ENCODE peak calls at places on chromosomes 16 and 17, in six cellular contexts. S is GM12891, D is HepG2, Z is GM12878, O is K562, B is H1. L is an unnamed sample.

GRCh38 chr16:67022531-67023214 is 6.3 kb upstream of the CBFB start:
- DNase-seq in S (no peak), D (no peak), Z (no peak), O (no peak), B (no peak), L (no peak)

GRCh38 chr16:75566889-75567255 is 693 bp downstream of the GABARAPL2 start:
- DNase-seq in S (no peak), D (no peak), Z (no peak), O (peak; percentile 51), B (peak; percentile 57), L (no peak)

GRCh38 chr16:86597880-86598606 is 19.7 kb downstream of the FOXL1 start:
- DNase-seq in S (no peak), D (no peak), Z (no peak), O (peak; percentile 37), B (no peak), L (no peak)

GRCh38 chr17:50428831-50429424 is 2.9 kb downstream of the ACSF2 start:
- DNase-seq in S (no peak), D (peak; percentile 100), Z (no peak), O (no peak), B (no peak), L (no peak)

GRCh38 chr16:84207869-84208268 is 16.9 kb downstream of the ADAD2 start:
- DNase-seq in S (no peak), D (no peak), Z (no peak), O (no peak), B (no peak), L (no peak)

GRCh38 chr17:81396722-81397313 is 1.6 kb downstream of the BAHCC1 start:
- DNase-seq in S (no peak), D (no peak), Z (no peak), O (no peak), B (peak; percentile 85), L (no peak)

GRCh38 chr17:57419940-57420522 is 163.7 kb downstream of the MSI2 start:
- DNase-seq in S (no peak), D (no peak), Z (no peak), O (no peak), B (no peak), L (no peak)

GRCh38 chr17:37513711-37514110 is 24.0 kb downstream of the DUSP14 start:
- DNase-seq in S (no peak), D (no peak), Z (no peak), O (no peak), B (no peak), L (no peak)

GRCh38 chr16:77585379-77585778 is 136.9 kb upstream of the NUDT7 start:
- DNase-seq in S (no peak), D (no peak), Z (no peak), O (no peak), B (no peak), L (no peak)

GRCh38 chr17:14372905-14373559 is 72.2 kb downstream of the HS3ST3B1 start:
- DNase-seq in S (no peak), D (peak; percentile 99), Z (no peak), O (peak; percentile 7), B (peak; percentile 50), L (no peak)

GRCh38 chr17:37774508-37774907 is 29.6 kb upstream of the HNF1B start:
- DNase-seq in S (peak; percentile 35), D (no peak), Z (peak; percentile 91), O (no peak), B (no peak), L (peak; percentile 46)

GRCh38 chr17:35241520-35241919 is 1.4 kb upstream of the SLFN5 start:
- DNase-seq in S (no peak), D (no peak), Z (no peak), O (no peak), B (no peak), L (no peak)

GRCh38 chr17:48134912-48135480 is 27.4 kb downstream of the SNX11 start:
- DNase-seq in S (no peak), D (no peak), Z (no peak), O (no peak), B (no peak), L (no peak)

GRCh38 chr17:45742251-45742650 is 41.9 kb upstream of the CRHR1 start:
- DNase-seq in S (no peak), D (no peak), Z (no peak), O (no peak), B (no peak), L (no peak)

GRCh38 chr16:72094266-72094610 is 591 bp downstream of the DHX38 start:
- DNase-seq in S (no peak), D (no peak), Z (no peak), O (peak; percentile 33), B (no peak), L (no peak)

GRCh38 chr16:69567031-69567680 is 1.4 kb downstream of the NFAT5 start:
- DNase-seq in S (no peak), D (peak; percentile 55), Z (no peak), O (no peak), B (no peak), L (no peak)

GRCh38 chr17:22142091-22142490 is 449.8 kb downstream of the KCNJ18 start:
- DNase-seq in S (no peak), D (no peak), Z (no peak), O (no peak), B (no peak), L (no peak)

GRCh38 chr16:79609861-79610260 is 9.3 kb upstream of the MAF start:
- DNase-seq in S (no peak), D (no peak), Z (no peak), O (no peak), B (no peak), L (no peak)

GRCh38 chr17:146983-147761 is 9.8 kb downstream of the SCGB1C2 start:
- DNase-seq in S (no peak), D (no peak), Z (no peak), O (no peak), B (peak; percentile 34), L (no peak)

DNA sequence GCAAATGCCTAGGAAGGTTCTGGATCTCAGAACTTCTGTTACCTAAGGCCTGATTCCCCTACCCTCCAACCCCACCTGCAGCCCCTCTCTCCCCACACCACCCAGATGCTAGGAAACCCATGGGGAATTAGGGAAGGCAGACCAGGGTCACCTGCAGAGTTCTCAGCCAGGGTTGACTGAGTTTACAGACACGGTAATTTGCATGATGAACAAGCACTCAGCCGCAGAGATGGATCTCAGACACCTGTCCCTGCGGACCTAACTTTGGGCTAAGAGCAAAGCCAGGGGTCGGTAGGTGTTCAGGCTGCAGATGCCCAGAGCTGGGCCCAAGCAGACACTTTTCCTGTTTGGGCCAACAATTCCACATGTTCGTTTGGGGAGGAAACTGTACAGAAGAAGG is 2.9 kb downstream of the ABI3 start:
- DNase-seq in S (no peak), D (no peak), Z (no peak), O (no peak), B (no peak), L (no peak)
- TF ChIP-seq POLR2AphosphoS5 in S (no peak), D (no peak), Z (no peak), O (no peak), B (no peak), L (no peak)

GRCh38 chr17:69593351-69593715 is 178.8 kb downstream of the MAP2K6 start:
- DNase-seq in S (no peak), D (no peak), Z (no peak), O (no peak), B (no peak), L (no peak)
- TF ChIP-seq TAF1 in S (no peak), D (no peak), Z (no peak), O (no peak), B (no peak), L (no peak)

GRCh38 chr17:62825182-62825581 is 17.1 kb upstream of the MARCHF10 start:
- DNase-seq in S (no peak), D (no peak), Z (no peak), O (no peak), B (no peak), L (no peak)
- TF ChIP-seq POLR2A in S (no peak), D (no peak), Z (no peak), O (no peak), B (no peak), L (no peak)

GRCh38 chr17:5031365-5032082 is 3.7 kb downstream of the SLC52A1 start:
- DNase-seq in S (peak; percentile 78), D (peak; percentile 50), Z (peak; percentile 55), O (peak; percentile 87), B (peak; percentile 94), L (peak; percentile 76)
- TF ChIP-seq POLR2AphosphoS5 in S (no peak), D (no peak), Z (peak; percentile 26), O (no peak), B (no peak), L (no peak)

GRCh38 chr17:74545456-74546230 is at the start of gene CD300C:
- DNase-seq in S (no peak), D (no peak), Z (no peak), O (no peak), B (no peak), L (no peak)
- TF ChIP-seq TAF1 in S (no peak), D (no peak), Z (no peak), O (no peak), B (no peak), L (no peak)

GRCh38 chr16:57146735-57147134 is 39.1 kb downstream of the PSME3IP1 start:
- DNase-seq in S (no peak), D (peak; percentile 28), Z (no peak), O (peak; percentile 52), B (peak; percentile 74), L (no peak)

GRCh38 chr16:57148481-57148880 is 37.4 kb downstream of the PSME3IP1 start:
- DNase-seq in S (no peak), D (no peak), Z (no peak), O (no peak), B (peak; percentile 45), L (no peak)

GRCh38 chr16:57145964-57146647 is 39.7 kb downstream of the PSME3IP1 start:
- DNase-seq in S (no peak), D (no peak), Z (no peak), O (peak; percentile 40), B (no peak), L (no peak)

GRCh38 chr16:57149391-57149790 is 36.4 kb downstream of the PSME3IP1 start:
- DNase-seq in S (no peak), D (no peak), Z (no peak), O (no peak), B (no peak), L (no peak)

DNA sequence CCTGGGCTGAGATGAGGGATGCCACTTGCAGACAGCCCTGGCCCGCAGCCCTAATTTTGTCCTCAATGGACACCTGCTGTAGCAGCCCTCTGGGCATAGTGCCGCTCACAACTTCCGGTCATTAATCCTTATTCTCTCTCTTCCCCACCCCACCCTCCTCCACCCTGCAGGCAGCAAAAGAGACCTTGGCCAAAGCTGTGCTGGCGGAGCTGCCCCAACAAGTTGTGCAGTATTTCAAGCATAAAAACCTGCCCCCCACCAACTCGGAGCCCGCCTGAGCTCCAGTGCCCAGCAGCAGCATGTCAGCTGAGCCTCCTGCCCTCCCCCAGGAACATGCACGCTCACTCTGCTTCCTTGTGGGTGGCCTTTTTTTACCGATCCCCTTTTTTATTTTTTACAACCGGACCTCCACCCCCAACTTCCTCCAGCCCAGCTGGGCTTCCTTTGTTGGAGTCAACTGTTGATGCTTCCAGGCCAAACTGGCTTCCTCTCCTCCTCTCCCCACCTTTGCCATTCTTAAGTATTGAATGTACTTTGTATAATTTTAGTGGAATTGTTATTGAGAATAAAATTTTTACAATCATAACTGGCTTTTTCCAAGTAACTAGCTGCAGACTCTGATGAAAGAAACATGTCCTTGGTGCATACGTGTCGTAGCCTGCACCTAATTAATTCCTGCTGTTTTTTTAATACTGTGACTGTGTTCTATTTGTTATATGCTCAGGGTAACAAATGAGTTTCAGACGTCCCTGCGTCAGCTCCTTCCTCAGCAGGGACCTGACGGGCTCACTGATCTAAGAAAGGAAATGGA is 38.3 kb downstream of the PSME3IP1 start:
- DNase-seq in S (no peak), D (no peak), Z (no peak), O (no peak), B (no peak), L (no peak)
- TF ChIP-seq POLR2A in S (no peak), D (no peak), Z (no peak), O (no peak), B (no peak), L (no peak)

L was measured in GM12892.